ENCODE peak calls at places on chromosomes 13 and 19, in four cellular contexts. F is HS-5, O is AML-193, J is GM04504. H is an unnamed sample.
A peak's percentile ranks its signal among the peaks of the same experiment; 100 is the strongest.

GRCh38 chr19:55554749-55555152 is 9.4 kb upstream of the SBK3 start:
- DNase-seq in F (no peak), O (no peak), J (no peak), H (no peak)

GRCh38 chr13:51935326-51936171 is 73.8 kb downstream of the CCDC70 start:
- DNase-seq in F (no peak), O (no peak), J (no peak), H (no peak)

GRCh38 chr13:60268203-60268555 is 104.5 kb upstream of the DIAPH3 start:
- DNase-seq in F (no peak), O (no peak), J (no peak), H (no peak)

GRCh38 chr13:96492758-96493157 is 402.9 kb downstream of the HS6ST3 start:
- DNase-seq in F (no peak), O (no peak), J (no peak), H (peak; percentile 61)

GRCh38 chr13:51270606-51271005 is 48.4 kb downstream of the FAM124A start:
- DNase-seq in F (no peak), O (no peak), J (no peak), H (no peak)

GRCh38 chr19:55447421-55448174 is 4.5 kb upstream of the SHISA7 start:
- DNase-seq in F (no peak), O (no peak), J (no peak), H (no peak)

GRCh38 chr19:10748924-10749434 is 31.1 kb downstream of the DNM2 start:
- DNase-seq in F (no peak), O (no peak), J (no peak), H (peak; percentile 90)

GRCh38 chr13:78326608-78327007 is 276.7 kb downstream of the POU4F1 start:
- DNase-seq in F (peak; percentile 38), O (no peak), J (no peak), H (no peak)

GRCh38 chr13:63455938-63456337 is 2040.3 kb upstream of the PCDH20 start:
- DNase-seq in F (no peak), O (peak; percentile 3), J (no peak), H (no peak)

GRCh38 chr13:41634407-41634806 is 177.1 kb downstream of the RGCC start:
- DNase-seq in F (no peak), O (no peak), J (no peak), H (no peak)

GRCh38 chr19:48250290-48251025 is 5.3 kb downstream of the CARD8 start:
- DNase-seq in F (no peak), O (no peak), J (no peak), H (no peak)

GRCh38 chr13:75800545-75800944 is 164.4 kb downstream of the LMO7 start:
- DNase-seq in F (no peak), O (no peak), J (no peak), H (no peak)

GRCh38 chr19:17419154-17419490 is 725 bp upstream of the MVB12A start:
- DNase-seq in F (no peak), O (no peak), J (no peak), H (no peak)

GRCh38 chr13:98909016-98909415 is 68.8 kb downstream of the DOCK9 start:
- DNase-seq in F (no peak), O (no peak), J (no peak), H (no peak)

GRCh38 chr13:31209172-31209818 is 9.5 kb downstream of the B3GLCT start:
- DNase-seq in F (no peak), O (no peak), J (peak; percentile 37), H (peak; percentile 37)

GRCh38 chr13:43368003-43368402 is 344.6 kb downstream of the DNAJC15 start:
- DNase-seq in F (no peak), O (no peak), J (no peak), H (no peak)

GRCh38 chr19:38122402-38123093 is 101.5 kb downstream of the DPF1 start:
- DNase-seq in F (no peak), O (no peak), J (no peak), H (no peak)

GRCh38 chr19:496333-496634 is at the start of gene MADCAM1:
- DNase-seq in F (no peak), O (no peak), J (no peak), H (no peak)

GRCh38 chr13:110907951-110908898 is 6.6 kb downstream of the ANKRD10 start:
- DNase-seq in F (no peak), O (no peak), J (no peak), H (peak; percentile 42)

GRCh38 chr13:40190656-40191100 is 475.8 kb downstream of the FOXO1 start:
- DNase-seq in F (peak; percentile 3), O (no peak), J (peak; percentile 20), H (no peak)

GRCh38 chr19:13640611-13641010 is 123.7 kb upstream of the MRI1 start:
- DNase-seq in F (no peak), O (no peak), J (no peak), H (no peak)

GRCh38 chr13:76837811-76838210 is 48.4 kb downstream of the KCTD12 start:
- DNase-seq in F (no peak), O (no peak), J (no peak), H (no peak)

GRCh38 chr19:36420961-36421748 is 2.7 kb upstream of the ZFP82 start:
- DNase-seq in F (no peak), O (no peak), J (no peak), H (peak; percentile 47)

GRCh38 chr19:38285567-38285966 is 18.5 kb upstream of the C19orf33 start:
- DNase-seq in F (no peak), O (no peak), J (peak; percentile 18), H (no peak)

GRCh38 chr13:59823495-59823894 is 340.2 kb downstream of the DIAPH3 start:
- DNase-seq in F (peak; percentile 34), O (no peak), J (peak; percentile 21), H (no peak)

GRCh38 chr19:33194884-33195710 is 967 bp downstream of the LRP3 start:
- DNase-seq in F (peak; percentile 19), O (peak; percentile 12), J (no peak), H (peak; percentile 80)

GRCh38 chr19:18090545-18091216 is 3.9 kb upstream of the IL12RB1 start:
- DNase-seq in F (no peak), O (no peak), J (no peak), H (no peak)

GRCh38 chr13:46698910-46699460 is 98.0 kb downstream of the ESD start:
- DNase-seq in F (no peak), O (no peak), J (no peak), H (no peak)

GRCh38 chr13:50309872-50310594 is 294.8 kb downstream of the KCNRG start:
- DNase-seq in F (no peak), O (no peak), J (no peak), H (no peak)

GRCh38 chr19:5624154-5624663 is 1.3 kb downstream of the SAFB start:
- DNase-seq in F (no peak), O (no peak), J (no peak), H (peak; percentile 33)

GRCh38 chr13:23753523-23753922 is 135.7 kb downstream of the MIPEP start:
- DNase-seq in F (no peak), O (no peak), J (no peak), H (no peak)

GRCh38 chr13:61774903-61775302 is 359.3 kb upstream of the PCDH20 start:
- DNase-seq in F (no peak), O (no peak), J (no peak), H (no peak)

GRCh38 chr13:96816261-96816660 is 178.0 kb downstream of the OXGR1 start:
- DNase-seq in F (no peak), O (no peak), J (no peak), H (no peak)

GRCh38 chr13:27349458-27349857 is 75.0 kb upstream of the GTF3A start:
- DNase-seq in F (no peak), O (no peak), J (no peak), H (no peak)

GRCh38 chr19:32543107-32543900 is 37.7 kb upstream of the PDCD5 start:
- DNase-seq in F (no peak), O (no peak), J (no peak), H (no peak)

GRCh38 chr19:1725100-1726064 is 27.9 kb upstream of the ONECUT3 start:
- DNase-seq in F (no peak), O (no peak), J (peak; percentile 23), H (peak; percentile 84)

GRCh38 chr19:45164577-45165335 is 4.0 kb upstream of the NKPD1 start:
- DNase-seq in F (no peak), O (no peak), J (no peak), H (no peak)

GRCh38 chr13:110062077-110062776 is 244.7 kb downstream of the COL4A1 start:
- DNase-seq in F (peak; percentile 9), O (no peak), J (no peak), H (no peak)

GRCh38 chr19:17205237-17206140 is 9.7 kb upstream of the USE1 start:
- DNase-seq in F (no peak), O (peak; percentile 31), J (no peak), H (peak; percentile 78)

H was measured in pancreas.